ENCODE peak calls at places on chromosomes 16 and 17, in eight cellular contexts. T, W, U, J, Y, K, H and R are unnamed samples.

GRCh38 chr17:72111374-72111773 is 9.4 kb upstream of the SOX9 start:
- DNase-seq in T (no peak), W (no peak), U (no peak), J (no peak), Y (no peak), K (no peak), H (no peak), R (no peak)

GRCh38 chr16:71681360-71681759 is 43.1 kb downstream of the PHLPP2 start:
- DNase-seq in T (no peak), W (no peak), U (no peak), J (no peak), Y (no peak), K (no peak), H (no peak), R (no peak)

GRCh38 chr17:36697907-36698526 is 96.6 kb downstream of the MRM1 start:
- DNase-seq in T (peak), W (no peak), U (no peak), J (peak), Y (no peak), K (no peak), H (no peak), R (no peak)

GRCh38 chr16:48609453-48610023 is 442 bp downstream of the N4BP1 start:
- DNase-seq in T (peak), W (peak), U (no peak), J (peak), Y (no peak), K (peak), H (no peak), R (no peak)

GRCh38 chr17:76071497-76072148 is 694 bp downstream of the SRP68 start:
- DNase-seq in T (no peak), W (peak), U (no peak), J (no peak), Y (no peak), K (no peak), H (no peak), R (no peak)

GRCh38 chr17:76562734-76563148 is 22.9 kb downstream of the PRCD start:
- DNase-seq in T (peak), W (no peak), U (no peak), J (no peak), Y (no peak), K (no peak), H (no peak), R (no peak)

GRCh38 chr17:64940055-64940454 is 20.8 kb upstream of the LRRC37A3 start:
- DNase-seq in T (no peak), W (no peak), U (no peak), J (no peak), Y (no peak), K (no peak), H (no peak), R (no peak)

GRCh38 chr17:10135539-10136257 is 62.7 kb downstream of the GAS7 start:
- DNase-seq in T (peak), W (no peak), U (no peak), J (no peak), Y (no peak), K (no peak), H (no peak), R (no peak)

GRCh38 chr16:17416461-17417221 is 54.1 kb downstream of the XYLT1 start:
- DNase-seq in T (peak), W (peak), U (peak), J (no peak), Y (peak), K (no peak), H (peak), R (peak)

GRCh38 chr17:81097134-81097942 is 62.4 kb downstream of the BAIAP2 start:
- DNase-seq in T (peak), W (no peak), U (peak), J (peak), Y (peak), K (peak), H (peak), R (peak)

GRCh38 chr16:50445603-50446250 is 76.9 kb upstream of the BRD7 start:
- DNase-seq in T (no peak), W (no peak), U (no peak), J (no peak), Y (no peak), K (no peak), H (no peak), R (no peak)

GRCh38 chr16:27374231-27374793 is 27.7 kb upstream of the IL21R start:
- DNase-seq in T (peak), W (peak), U (no peak), J (no peak), Y (no peak), K (no peak), H (no peak), R (no peak)

GRCh38 chr16:47142469-47143328 is 1.0 kb downstream of the NETO2 start:
- DNase-seq in T (peak), W (peak), U (no peak), J (peak), Y (no peak), K (no peak), H (peak), R (peak)

GRCh38 chr16:87693827-87694226 is 72.0 kb downstream of the KLHDC4 start:
- DNase-seq in T (no peak), W (no peak), U (no peak), J (no peak), Y (no peak), K (no peak), H (no peak), R (no peak)

GRCh38 chr17:50169121-50169764 is 3.4 kb downstream of the SGCA start:
- DNase-seq in T (peak), W (peak), U (no peak), J (peak), Y (no peak), K (no peak), H (peak), R (peak)

GRCh38 chr16:19649980-19650379 is 68.0 kb downstream of the KNOP1 start:
- DNase-seq in T (no peak), W (no peak), U (no peak), J (no peak), Y (no peak), K (no peak), H (no peak), R (no peak)

GRCh38 chr17:57561072-57561861 is 183.8 kb downstream of the CCDC182 start:
- DNase-seq in T (peak), W (peak), U (no peak), J (no peak), Y (no peak), K (no peak), H (no peak), R (no peak)

GRCh38 chr16:68470461-68471150 is 22.3 kb upstream of the SMPD3 start:
- DNase-seq in T (peak), W (peak), U (no peak), J (no peak), Y (no peak), K (no peak), H (no peak), R (no peak)

GRCh38 chr17:82230627-82231311 is 1.9 kb downstream of the SLC16A3 start:
- DNase-seq in T (peak), W (no peak), U (no peak), J (peak), Y (no peak), K (peak), H (peak), R (peak)

GRCh38 chr16:15592324-15592723 is 50.6 kb downstream of the MARF1 start:
- DNase-seq in T (peak), W (no peak), U (no peak), J (no peak), Y (no peak), K (no peak), H (no peak), R (no peak)

GRCh38 chr17:42969006-42969581 is 4.8 kb upstream of the AARSD1 start:
- DNase-seq in T (peak), W (peak), U (no peak), J (no peak), Y (no peak), K (no peak), H (no peak), R (no peak)

GRCh38 chr17:65584604-65585521 is 23.4 kb upstream of the AXIN2 start:
- DNase-seq in T (no peak), W (no peak), U (no peak), J (no peak), Y (no peak), K (no peak), H (no peak), R (no peak)

GRCh38 chr17:77433385-77434135 is 292.8 kb downstream of the SEC14L1 start:
- DNase-seq in T (no peak), W (peak), U (no peak), J (no peak), Y (no peak), K (no peak), H (no peak), R (no peak)

GRCh38 chr17:81553616-81554181 is 1.5 kb upstream of the FAAP100 start:
- DNase-seq in T (peak), W (no peak), U (no peak), J (no peak), Y (no peak), K (peak), H (no peak), R (no peak)

GRCh38 chr16:86302710-86303109 is 207.6 kb upstream of the FOXF1 start:
- DNase-seq in T (no peak), W (no peak), U (no peak), J (no peak), Y (no peak), K (no peak), H (no peak), R (no peak)

GRCh38 chr16:79805621-79806020 is 205.1 kb upstream of the MAF start:
- DNase-seq in T (no peak), W (no peak), U (no peak), J (no peak), Y (no peak), K (no peak), H (no peak), R (no peak)